ENCODE peak calls at places on chromosomes 3 and 15, in eight cellular contexts. One of them, this sample, is unnamed.

GRCh38 chr3:169700195-169700594 is 36.7 kb upstream of the MECOM start:
- DNase-seq in anterior cingulate cortex: no peak
- DNase-seq in PC-3: no peak
- DNase-seq in Calu3: no peak
- DNase-seq in hypothalamus: no peak
- DNase-seq in HCEC 1CT: no peak
- DNase-seq in neural crest cell: no peak
- DNase-seq in GM20000: no peak
- DNase-seq in this sample: no peak

GRCh38 chr3:127467386-127467785 is 123.1 kb downstream of the TPRA1 start:
- DNase-seq in anterior cingulate cortex: no peak
- DNase-seq in PC-3: no peak
- DNase-seq in Calu3: no peak
- DNase-seq in hypothalamus: no peak
- DNase-seq in HCEC 1CT: no peak
- DNase-seq in neural crest cell: no peak
- DNase-seq in GM20000: no peak
- DNase-seq in this sample: peak

GRCh38 chr15:40968290-40969085 is 15.2 kb downstream of the CHAC1 start:
- DNase-seq in anterior cingulate cortex: no peak
- DNase-seq in PC-3: peak
- DNase-seq in Calu3: no peak
- DNase-seq in hypothalamus: no peak
- DNase-seq in HCEC 1CT: no peak
- DNase-seq in neural crest cell: no peak
- DNase-seq in GM20000: no peak
- DNase-seq in this sample: no peak

GRCh38 chr15:87816016-87816415 is 440.5 kb downstream of the NTRK3 start:
- DNase-seq in anterior cingulate cortex: no peak
- DNase-seq in PC-3: no peak
- DNase-seq in Calu3: no peak
- DNase-seq in hypothalamus: no peak
- DNase-seq in HCEC 1CT: no peak
- DNase-seq in neural crest cell: no peak
- DNase-seq in GM20000: no peak
- DNase-seq in this sample: no peak

GRCh38 chr15:68504721-68505090 is 72.7 kb upstream of the ITGA11 start:
- DNase-seq in anterior cingulate cortex: no peak
- DNase-seq in PC-3: no peak
- DNase-seq in Calu3: no peak
- DNase-seq in hypothalamus: no peak
- DNase-seq in HCEC 1CT: no peak
- DNase-seq in neural crest cell: no peak
- DNase-seq in GM20000: no peak
- DNase-seq in this sample: no peak

GRCh38 chr3:23959147-23959900 is 14.2 kb downstream of the NR1D2 start:
- DNase-seq in anterior cingulate cortex: no peak
- DNase-seq in PC-3: peak
- DNase-seq in Calu3: peak
- DNase-seq in hypothalamus: no peak
- DNase-seq in HCEC 1CT: peak
- DNase-seq in neural crest cell: no peak
- DNase-seq in GM20000: no peak
- DNase-seq in this sample: no peak

GRCh38 chr15:91561371-91562100 is 292.0 kb upstream of the SLCO3A1 start:
- DNase-seq in anterior cingulate cortex: no peak
- DNase-seq in PC-3: peak
- DNase-seq in Calu3: peak
- DNase-seq in hypothalamus: no peak
- DNase-seq in HCEC 1CT: peak
- DNase-seq in neural crest cell: no peak
- DNase-seq in GM20000: no peak
- DNase-seq in this sample: no peak

GRCh38 chr3:16692486-16693378 is 87.5 kb upstream of the DAZL start:
- DNase-seq in anterior cingulate cortex: no peak
- DNase-seq in PC-3: no peak
- DNase-seq in Calu3: no peak
- DNase-seq in hypothalamus: no peak
- DNase-seq in HCEC 1CT: no peak
- DNase-seq in neural crest cell: no peak
- DNase-seq in GM20000: no peak
- DNase-seq in this sample: no peak

GRCh38 chr3:41173926-41174702 is 25.2 kb upstream of the CTNNB1 start:
- DNase-seq in anterior cingulate cortex: no peak
- DNase-seq in PC-3: no peak
- DNase-seq in Calu3: no peak
- DNase-seq in hypothalamus: no peak
- DNase-seq in HCEC 1CT: no peak
- DNase-seq in neural crest cell: no peak
- DNase-seq in GM20000: no peak
- DNase-seq in this sample: no peak

GRCh38 chr3:146218880-146219866 is 31.7 kb downstream of the PLSCR4 start:
- DNase-seq in anterior cingulate cortex: no peak
- DNase-seq in PC-3: peak
- DNase-seq in Calu3: peak
- DNase-seq in hypothalamus: no peak
- DNase-seq in HCEC 1CT: peak
- DNase-seq in neural crest cell: peak
- DNase-seq in GM20000: peak
- DNase-seq in this sample: peak

GRCh38 chr15:64216722-64217428 is 54.1 kb upstream of the PPIB start:
- DNase-seq in anterior cingulate cortex: no peak
- DNase-seq in PC-3: no peak
- DNase-seq in Calu3: no peak
- DNase-seq in hypothalamus: no peak
- DNase-seq in HCEC 1CT: no peak
- DNase-seq in neural crest cell: no peak
- DNase-seq in GM20000: no peak
- DNase-seq in this sample: no peak

This sample was measured in NB4.